ENCODE peak calls at places on chromosomes 5 and 9, in four cellular contexts. E, G, L and Q are unnamed samples.

GRCh38 chr9:95796029-95796428 is 79.5 kb upstream of the ERCC6L2 start:
- DNase-seq in E (no peak), G (no peak), L (no peak), Q (no peak)

GRCh38 chr5:160539431-160539830 is 117.8 kb downstream of the PTTG1 start:
- DNase-seq in E (no peak), G (no peak), L (no peak), Q (no peak)

GRCh38 chr5:68460147-68460760 is 244.7 kb downstream of the PIK3R1 start:
- DNase-seq in E (no peak), G (peak), L (peak), Q (peak)

GRCh38 chr5:176371621-176372539 is 6.6 kb downstream of the ARL10 start:
- DNase-seq in E (no peak), G (peak), L (no peak), Q (no peak)

GRCh38 chr9:129617167-129617566 is 3.7 kb downstream of the C9orf50 start:
- DNase-seq in E (no peak), G (no peak), L (no peak), Q (peak)

GRCh38 chr5:142600611-142601360 is 85.1 kb downstream of the FGF1 start:
- DNase-seq in E (no peak), G (peak), L (no peak), Q (peak)

GRCh38 chr9:36749461-36749860 is 176.8 kb downstream of the MELK start:
- DNase-seq in E (no peak), G (no peak), L (no peak), Q (no peak)

GRCh38 chr5:15575566-15576195 is 75.7 kb downstream of the FBXL7 start:
- DNase-seq in E (no peak), G (no peak), L (no peak), Q (no peak)

GRCh38 chr5:399296-400281 is 43.4 kb upstream of the EXOC3 start:
- DNase-seq in E (peak), G (peak), L (peak), Q (peak)

GRCh38 chr5:146623657-146624056 is 107.7 kb upstream of the GPR151 start:
- DNase-seq in E (no peak), G (no peak), L (no peak), Q (no peak)

GRCh38 chr5:176535101-176535654 is 2.0 kb downstream of the RNF44 start:
- DNase-seq in E (peak), G (no peak), L (no peak), Q (peak)

GRCh38 chr5:124263680-124264491 is 482.6 kb downstream of the ZNF608 start:
- DNase-seq in E (no peak), G (no peak), L (no peak), Q (peak)

GRCh38 chr5:7376889-7377288 is 19.0 kb upstream of the ADCY2 start:
- DNase-seq in E (no peak), G (no peak), L (no peak), Q (no peak)

GRCh38 chr9:87872079-87872624 is 10.5 kb upstream of the SPATA31E1 start:
- DNase-seq in E (no peak), G (no peak), L (no peak), Q (no peak)

GRCh38 chr5:104186100-104186499 is 623.5 kb upstream of the NUDT12 start:
- DNase-seq in E (no peak), G (no peak), L (no peak), Q (no peak)

GRCh38 chr5:33588654-33589372 is 148.0 kb downstream of the TARS1 start:
- DNase-seq in E (no peak), G (peak), L (peak), Q (peak)

GRCh38 chr5:154274828-154275185 is 84.3 kb downstream of the GALNT10 start:
- DNase-seq in E (no peak), G (no peak), L (no peak), Q (no peak)

GRCh38 chr5:148805323-148806290 is 20.8 kb upstream of the ADRB2 start:
- DNase-seq in E (peak), G (no peak), L (peak), Q (peak)

GRCh38 chr9:5553211-5553610 is 42.9 kb downstream of the PDCD1LG2 start:
- DNase-seq in E (no peak), G (no peak), L (no peak), Q (peak)

GRCh38 chr9:5552301-5552700 is 42.0 kb downstream of the PDCD1LG2 start:
- DNase-seq in E (no peak), G (no peak), L (no peak), Q (no peak)

GRCh38 chr9:5551368-5551767 is 41.0 kb downstream of the PDCD1LG2 start:
- DNase-seq in E (no peak), G (no peak), L (no peak), Q (no peak)

GRCh38 chr9:5551771-5552170 is 41.4 kb downstream of the PDCD1LG2 start:
- DNase-seq in E (no peak), G (no peak), L (no peak), Q (no peak)

GRCh38 chr9:5549671-5550650 is 39.6 kb downstream of the PDCD1LG2 start:
- DNase-seq in E (no peak), G (no peak), L (no peak), Q (peak)
- TF ChIP-seq MYC in E (no peak), G (no peak), L (no peak), Q (no peak)

GRCh38 chr9:90890146-90890545 is 88.5 kb downstream of the SYK start:
- DNase-seq in E (no peak), G (peak), L (no peak), Q (no peak)
- H3K9ac ChIP-seq in E (no peak), G (no peak), L (no peak), Q (no peak)

DNA sequence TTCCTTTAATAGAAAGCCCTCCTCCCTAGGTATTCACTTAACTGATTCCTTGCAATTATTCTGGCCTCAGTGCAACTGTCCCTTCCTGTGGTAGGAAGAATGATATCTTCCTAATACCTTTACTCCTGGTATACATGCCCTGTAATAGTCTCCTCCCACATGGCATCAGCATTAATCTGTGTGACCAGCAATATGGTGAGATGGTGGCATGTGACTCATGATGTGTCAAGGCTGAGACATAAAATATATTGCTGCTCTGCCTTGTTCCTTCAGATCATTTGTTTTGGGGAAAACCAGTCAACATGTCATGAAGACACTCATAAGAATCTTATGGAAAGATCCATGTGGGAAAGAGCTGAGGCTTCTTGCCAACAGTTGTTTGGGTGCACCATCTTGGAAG is 149.1 kb upstream of the TRPM3 start:
- DNase-seq in E (no peak), G (no peak), L (no peak), Q (no peak)
- H3K4me3 ChIP-seq in E (no peak), G (no peak), L (no peak), Q (no peak)

DNA sequence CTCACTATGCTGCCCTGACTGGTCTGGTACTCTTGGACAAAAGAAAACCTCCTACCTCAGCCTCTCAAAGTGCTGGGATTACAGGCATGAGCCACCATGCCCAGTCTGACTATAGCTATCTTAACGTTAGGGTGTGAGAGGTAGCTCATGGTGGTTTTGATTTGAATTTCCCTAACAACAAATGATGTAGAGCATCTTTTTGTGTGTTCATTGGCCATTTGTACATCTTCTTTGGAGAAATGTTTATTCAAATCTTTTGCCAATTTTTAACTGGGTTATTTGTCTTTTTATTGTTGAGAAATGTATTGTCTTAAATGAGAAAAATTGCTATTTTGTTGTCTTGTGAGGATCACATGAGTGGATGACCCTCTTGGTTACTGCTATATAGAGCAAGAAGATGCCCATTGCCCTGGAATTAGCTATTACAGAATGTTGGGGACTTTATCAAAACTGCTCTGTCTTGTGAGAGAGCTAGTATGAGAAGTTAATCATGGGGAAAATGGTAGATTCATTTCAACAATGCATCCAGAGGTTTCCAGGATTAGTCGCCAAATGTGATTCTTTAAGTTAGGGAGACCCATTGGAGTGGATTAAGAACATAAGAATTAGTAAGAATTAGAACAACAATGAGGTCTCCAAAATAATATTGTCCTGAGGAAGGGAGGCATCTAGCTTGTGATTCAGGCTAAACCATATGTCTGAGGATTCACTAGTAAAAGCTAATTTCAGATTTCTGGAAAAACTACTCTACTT is 124.3 kb upstream of the MOCS2 start:
- DNase-seq in E (no peak), G (no peak), L (no peak), Q (no peak)
- TF ChIP-seq MYC in E (no peak), G (no peak), L (no peak), Q (no peak)

GRCh38 chr5:72598461-72599433 is 91.5 kb upstream of the ZNF366 start:
- DNase-seq in E (no peak), G (peak), L (no peak), Q (peak)

GRCh38 chr5:72597456-72597948 is 90.3 kb upstream of the ZNF366 start:
- DNase-seq in E (no peak), G (no peak), L (peak), Q (peak)

GRCh38 chr5:72601861-72602260 is 94.7 kb upstream of the ZNF366 start:
- DNase-seq in E (no peak), G (no peak), L (no peak), Q (no peak)

GRCh38 chr5:72600401-72600981 is 93.3 kb upstream of the ZNF366 start:
- DNase-seq in E (no peak), G (no peak), L (no peak), Q (peak)

GRCh38 chr5:72599519-72600400 is 92.5 kb upstream of the ZNF366 start:
- DNase-seq in E (no peak), G (no peak), L (no peak), Q (peak)
- H3K9ac ChIP-seq in E (no peak), G (no peak), L (no peak), Q (peak)

GRCh38 chr9:126677188-126678084 is 63.7 kb downstream of the LMX1B start:
- DNase-seq in E (no peak), G (no peak), L (no peak), Q (no peak)

GRCh38 chr9:126676102-126676684 is 62.5 kb downstream of the LMX1B start:
- DNase-seq in E (no peak), G (no peak), L (no peak), Q (no peak)

GRCh38 chr9:126674365-126675146 is 60.8 kb downstream of the LMX1B start:
- DNase-seq in E (no peak), G (no peak), L (no peak), Q (no peak)

GRCh38 chr9:126675147-126675467 is 61.4 kb downstream of the LMX1B start:
- DNase-seq in E (no peak), G (no peak), L (no peak), Q (no peak)

DNA sequence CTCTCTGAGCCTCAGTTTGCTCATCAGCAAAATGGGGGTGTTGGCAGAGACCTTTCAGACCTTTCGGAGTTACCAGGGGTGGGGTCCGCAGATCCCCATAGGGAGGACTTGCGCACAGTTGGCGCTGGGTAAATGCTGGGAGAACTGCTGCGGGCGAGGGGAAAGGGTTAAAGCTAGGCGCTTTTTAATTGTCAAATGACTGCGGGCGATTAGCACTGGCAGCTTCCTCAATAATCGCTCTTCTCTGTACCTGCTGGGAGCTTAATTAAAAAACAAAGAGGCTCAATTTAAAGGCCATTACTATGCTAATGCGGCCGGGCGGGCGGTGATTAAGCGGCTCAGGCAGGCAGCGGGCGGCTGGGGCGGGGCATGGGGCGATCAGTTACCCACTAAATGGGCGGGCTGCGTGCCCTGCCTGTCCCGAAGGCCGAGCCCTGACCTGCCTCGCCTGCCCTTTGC is 63.0 kb downstream of the LMX1B start:
- DNase-seq in E (no peak), G (no peak), L (no peak), Q (no peak)
- H3K4me3 ChIP-seq in E (no peak), G (no peak), L (no peak), Q (no peak)

GRCh38 chr9:132584616-132585560 is 2.5 kb downstream of the BARHL1 start:
- DNase-seq in E (no peak), G (no peak), L (no peak), Q (no peak)
- TF ChIP-seq MYC in E (no peak), G (no peak), L (no peak), Q (no peak)

GRCh38 chr9:114385412-114386181 is 2.2 kb downstream of the AKNA start:
- DNase-seq in E (peak), G (peak), L (no peak), Q (peak)
- H3K9ac ChIP-seq in E (peak), G (no peak), L (no peak), Q (peak)